ENCODE peak calls at places on chromosomes 6 and 20, in four cellular contexts. O is NCI-H1436 treated with DMSO at 0.1 percent for 48 hours; M is activated CD4-positive, alpha-beta T cell treated with anti-CD3 and anti-CD28 coated beads for 48 hours; D is OCI-M1. B is an unnamed sample.

GRCh38 chr6:46867411-46867810 is 54.3 kb downstream of the ADGRF5 start:
- DNase-seq in O (no peak), M (no peak), D (no peak), B (no peak)

GRCh38 chr6:14799928-14800327 is 445.9 kb upstream of the JARID2 start:
- DNase-seq in O (peak), M (peak), D (peak), B (no peak)

GRCh38 chr20:17504326-17504897 is 26.8 kb downstream of the BFSP1 start:
- DNase-seq in O (no peak), M (no peak), D (no peak), B (no peak)

GRCh38 chr6:149112976-149113375 is 204.5 kb upstream of the TAB2 start:
- DNase-seq in O (no peak), M (no peak), D (no peak), B (no peak)

GRCh38 chr6:27867051-27867940 is 44.9 kb downstream of the OR2B2 start:
- DNase-seq in O (peak), M (peak), D (peak), B (peak)

GRCh38 chr20:33653900-33654596 is 8.1 kb upstream of the C20orf144 start:
- DNase-seq in O (peak), M (no peak), D (no peak), B (peak)

GRCh38 chr20:48338717-48339116 is 489.1 kb downstream of the PREX1 start:
- DNase-seq in O (no peak), M (no peak), D (no peak), B (no peak)

GRCh38 chr6:170088349-170088951 is 202.4 kb downstream of the DLL1 start:
- DNase-seq in O (no peak), M (peak), D (no peak), B (no peak)

GRCh38 chr6:3825851-3826581 is 23.2 kb upstream of the FAM50B start:
- DNase-seq in O (no peak), M (no peak), D (no peak), B (no peak)

GRCh38 chr6:14326774-14327173 is 209.2 kb downstream of the CD83 start:
- DNase-seq in O (no peak), M (no peak), D (no peak), B (no peak)

GRCh38 chr6:77290798-77291197 is 172.5 kb downstream of the HTR1B start:
- DNase-seq in O (no peak), M (no peak), D (peak), B (no peak)

GRCh38 chr6:47288245-47289090 is 21.2 kb downstream of the TNFRSF21 start:
- DNase-seq in O (peak), M (no peak), D (no peak), B (no peak)

GRCh38 chr6:122374307-122374706 is 25.1 kb upstream of the HSF2 start:
- DNase-seq in O (no peak), M (no peak), D (no peak), B (no peak)

GRCh38 chr20:43914697-43915208 is at the start of gene TOX2:
- DNase-seq in O (no peak), M (peak), D (no peak), B (no peak)

GRCh38 chr6:89834884-89835792 is 5.5 kb downstream of the CASP8AP2 start:
- DNase-seq in O (no peak), M (peak), D (no peak), B (no peak)

GRCh38 chr6:86858970-86859369 is 78.4 kb upstream of the HTR1E start:
- DNase-seq in O (no peak), M (no peak), D (no peak), B (no peak)

GRCh38 chr6:155419161-155419560 is 36.5 kb downstream of the NOX3 start:
- DNase-seq in O (no peak), M (no peak), D (no peak), B (no peak)

GRCh38 chr6:31898200-31899011 is 908 bp upstream of the EHMT2 start:
- DNase-seq in O (peak), M (peak), D (peak), B (no peak)

GRCh38 chr20:59207742-59208357 is 44.2 kb downstream of the ZNF831 start:
- DNase-seq in O (no peak), M (peak), D (peak), B (peak)

GRCh38 chr20:878511-879307 is 37.4 kb downstream of the ANGPT4 start:
- DNase-seq in O (no peak), M (peak), D (peak), B (no peak)

GRCh38 chr20:62806383-62807050 is 1.9 kb downstream of the OGFR start:
- DNase-seq in O (no peak), M (no peak), D (no peak), B (no peak)

GRCh38 chr6:157097255-157097936 is 225.9 kb downstream of the TMEM242 start:
- DNase-seq in O (no peak), M (no peak), D (no peak), B (no peak)

GRCh38 chr20:598133-598881 is 11.8 kb downstream of the TCF15 start:
- DNase-seq in O (no peak), M (no peak), D (no peak), B (no peak)

GRCh38 chr6:95321106-95321505 is 256.2 kb upstream of the MANEA start:
- DNase-seq in O (no peak), M (no peak), D (no peak), B (no peak)

GRCh38 chr6:147624946-147625515 is 116.5 kb downstream of the SAMD5 start:
- DNase-seq in O (no peak), M (no peak), D (no peak), B (no peak)

GRCh38 chr20:7637184-7637583 is 303.1 kb downstream of the HAO1 start:
- DNase-seq in O (no peak), M (no peak), D (no peak), B (no peak)

GRCh38 chr6:62429781-62430180 is 143.8 kb upstream of the KHDRBS2 start:
- DNase-seq in O (no peak), M (no peak), D (no peak), B (no peak)

GRCh38 chr6:81561731-81562130 is 190.8 kb downstream of the TENT5A start:
- DNase-seq in O (no peak), M (no peak), D (no peak), B (no peak)

GRCh38 chr6:156336096-156336495 is 441.1 kb upstream of the ARID1B start:
- DNase-seq in O (no peak), M (no peak), D (no peak), B (no peak)

GRCh38 chr20:52812231-52812847 is 159.8 kb upstream of the TSHZ2 start:
- DNase-seq in O (no peak), M (peak), D (no peak), B (no peak)